ENCODE peak calls at places on chromosomes 1 and 21, in nine cellular contexts. H is neural crest cell, V is epithelial cell of proximal tubule, M is sigmoid colon, U is GM23338, P is left colon, E is pancreas, G is AG08395, C is AG09319. Q is an unnamed sample.
A peak's percentile ranks its signal among the peaks of the same experiment; 100 is the strongest.

GRCh38 chr1:2103266-2103900 is 53.2 kb downstream of the PRKCZ start:
- DNase-seq in H (no peak), V (no peak), M (no peak), U (no peak), P (no peak), E (no peak), G (no peak), C (no peak), Q (no peak)

GRCh38 chr1:209363112-209363511 is 220.4 kb upstream of the CAMK1G start:
- DNase-seq in H (no peak), V (no peak), M (no peak), U (peak; percentile 29), P (no peak), E (no peak), G (no peak), C (no peak), Q (no peak)

GRCh38 chr1:175015243-175015642 is 8.0 kb downstream of the MRPS14 start:
- DNase-seq in H (no peak), V (no peak), M (no peak), U (no peak), P (no peak), E (no peak), G (peak; percentile 49), C (no peak), Q (peak; percentile 88)

GRCh38 chr21:45536301-45537081 is 5.7 kb downstream of the SLC19A1 start:
- DNase-seq in H (no peak), V (no peak), M (peak; percentile 60), U (no peak), P (peak; percentile 20), E (no peak), G (no peak), C (no peak), Q (no peak)

GRCh38 chr1:185679220-185679619 is 55.0 kb upstream of the HMCN1 start:
- DNase-seq in H (no peak), V (no peak), M (no peak), U (no peak), P (no peak), E (no peak), G (no peak), C (no peak), Q (no peak)

GRCh38 chr1:245444181-245444580 is 289.4 kb downstream of the KIF26B start:
- DNase-seq in H (no peak), V (no peak), M (no peak), U (no peak), P (no peak), E (no peak), G (no peak), C (no peak), Q (peak; percentile 47)

GRCh38 chr1:224300346-224300745 is 29.6 kb downstream of the NVL start:
- DNase-seq in H (no peak), V (peak; percentile 29), M (no peak), U (no peak), P (no peak), E (no peak), G (peak; percentile 63), C (peak; percentile 28), Q (peak; percentile 83)

GRCh38 chr1:207017615-207018559 is 14.7 kb downstream of the C1orf116 start:
- DNase-seq in H (no peak), V (no peak), M (no peak), U (no peak), P (peak; percentile 63), E (peak; percentile 68), G (no peak), C (no peak), Q (no peak)

GRCh38 chr1:24558902-24559791 is 3.3 kb downstream of the NCMAP start:
- DNase-seq in H (no peak), V (no peak), M (no peak), U (peak; percentile 71), P (peak; percentile 55), E (peak; percentile 74), G (peak; percentile 52), C (peak; percentile 32), Q (peak; percentile 80)

GRCh38 chr1:26161408-26162219 is 2.7 kb downstream of the FAM110D start:
- DNase-seq in H (peak; percentile 58), V (no peak), M (no peak), U (peak; percentile 76), P (no peak), E (peak; percentile 66), G (peak; percentile 49), C (no peak), Q (peak; percentile 40)

GRCh38 chr1:182249201-182249676 is 142.4 kb downstream of the GLUL start:
- DNase-seq in H (no peak), V (no peak), M (no peak), U (no peak), P (peak; percentile 92), E (no peak), G (no peak), C (no peak), Q (no peak)

GRCh38 chr21:16588433-16588860 is 858.7 kb downstream of the USP25 start:
- DNase-seq in H (peak; percentile 48), V (peak; percentile 88), M (peak; percentile 85), U (peak; percentile 71), P (peak; percentile 34), E (peak; percentile 21), G (peak; percentile 76), C (peak; percentile 28), Q (peak; percentile 92)

GRCh38 chr1:49297783-49298182 is 521.1 kb upstream of the BEND5 start:
- DNase-seq in H (no peak), V (no peak), M (no peak), U (peak; percentile 4), P (no peak), E (no peak), G (no peak), C (no peak), Q (no peak)

GRCh38 chr1:223189903-223190724 is 47.1 kb upstream of the TLR5 start:
- DNase-seq in H (no peak), V (no peak), M (no peak), U (no peak), P (no peak), E (no peak), G (peak; percentile 79), C (no peak), Q (peak; percentile 26)

GRCh38 chr1:158107926-158108325 is 72.8 kb upstream of the CD1D start:
- DNase-seq in H (no peak), V (no peak), M (no peak), U (no peak), P (no peak), E (no peak), G (no peak), C (no peak), Q (no peak)

GRCh38 chr1:153928776-153929432 is 6.1 kb upstream of the GATAD2B start:
- DNase-seq in H (no peak), V (no peak), M (no peak), U (no peak), P (no peak), E (no peak), G (no peak), C (no peak), Q (no peak)

GRCh38 chr1:187788686-187789085 is 959.9 kb downstream of the PLA2G4A start:
- DNase-seq in H (no peak), V (no peak), M (no peak), U (no peak), P (no peak), E (no peak), G (no peak), C (no peak), Q (no peak)

GRCh38 chr1:108057536-108057935 is 92.6 kb upstream of the VAV3 start:
- DNase-seq in H (no peak), V (no peak), M (peak; percentile 76), U (peak; percentile 82), P (peak; percentile 46), E (no peak), G (no peak), C (no peak), Q (no peak)

GRCh38 chr1:226643701-226644540 is 95.2 kb downstream of the ITPKB start:
- DNase-seq in H (no peak), V (no peak), M (peak; percentile 64), U (no peak), P (peak; percentile 25), E (no peak), G (no peak), C (no peak), Q (no peak)

GRCh38 chr1:54798769-54799641 is 2.1 kb downstream of the TTC22 start:
- DNase-seq in H (no peak), V (no peak), M (peak; percentile 58), U (no peak), P (peak; percentile 79), E (no peak), G (no peak), C (no peak), Q (peak; percentile 58)

GRCh38 chr1:224846119-224846907 is 83.2 kb upstream of the DNAH14 start:
- DNase-seq in H (no peak), V (no peak), M (no peak), U (peak; percentile 47), P (no peak), E (no peak), G (peak; percentile 14), C (no peak), Q (no peak)

GRCh38 chr1:181918893-181919728 is 142.4 kb downstream of the ZNF648 start:
- DNase-seq in H (no peak), V (no peak), M (no peak), U (peak; percentile 35), P (no peak), E (no peak), G (no peak), C (no peak), Q (no peak)

GRCh38 chr1:15742339-15742801 is at the start of gene TMEM82:
- DNase-seq in H (no peak), V (no peak), M (no peak), U (peak; percentile 57), P (peak; percentile 76), E (peak; percentile 20), G (no peak), C (no peak), Q (no peak)

GRCh38 chr1:240342251-240342625 is 250.6 kb downstream of the FMN2 start:
- DNase-seq in H (no peak), V (no peak), M (no peak), U (no peak), P (no peak), E (no peak), G (no peak), C (no peak), Q (peak; percentile 33)

GRCh38 chr21:35150562-35151226 is 101.6 kb upstream of the RUNX1 start:
- DNase-seq in H (no peak), V (no peak), M (no peak), U (no peak), P (no peak), E (no peak), G (peak; percentile 36), C (no peak), Q (peak; percentile 40)

GRCh38 chr1:245116131-245116530 is 38.7 kb upstream of the KIF26B start:
- DNase-seq in H (no peak), V (no peak), M (peak; percentile 10), U (no peak), P (no peak), E (no peak), G (no peak), C (no peak), Q (no peak)

GRCh38 chr1:51264470-51264869 is 28.4 kb downstream of the RNF11 start:
- DNase-seq in H (no peak), V (no peak), M (no peak), U (no peak), P (no peak), E (no peak), G (peak; percentile 92), C (peak; percentile 71), Q (peak; percentile 65)

GRCh38 chr1:48442864-48443619 is 29.0 kb downstream of the SPATA6 start:
- DNase-seq in H (no peak), V (no peak), M (no peak), U (peak; percentile 4), P (peak; percentile 30), E (no peak), G (no peak), C (no peak), Q (no peak)

Q was measured in amniotic epithelial cell.